ENCODE peak calls at places on chromosome 17, in six cellular contexts. D, U, M, K, Z and B are unnamed samples.

GRCh38 chr17:8846768-8847211 is 20.7 kb downstream of the PIK3R6 start:
- DNase-seq in D (no peak), Z (no peak), M (no peak), U (no peak), K (no peak), B (no peak)

GRCh38 chr17:13114601-13115024 is 96.8 kb upstream of the ELAC2 start:
- DNase-seq in D (no peak), M (no peak), K (no peak), U (no peak), Z (peak), B (no peak)

GRCh38 chr17:48915459-48916282 is 7.5 kb downstream of the UBE2Z start:
- DNase-seq in U (no peak), Z (no peak), K (no peak), D (peak), M (peak), B (no peak)

GRCh38 chr17:36485805-36486203 is 677 bp upstream of the ZNHIT3 start:
- DNase-seq in M (no peak), K (no peak), D (no peak), U (no peak), Z (no peak), B (no peak)

GRCh38 chr17:78748730-78749317 is 33.2 kb downstream of the CYTH1 start:
- DNase-seq in D (peak), Z (peak), K (peak), U (no peak), M (peak), B (no peak)

GRCh38 chr17:78384479-78385175 is 6.2 kb downstream of the PGS1 start:
- DNase-seq in U (no peak), K (no peak), D (no peak), M (no peak), Z (no peak), B (no peak)

GRCh38 chr17:59693582-59693981 is 13.6 kb downstream of the PTRH2 start:
- DNase-seq in Z (no peak), U (no peak), D (no peak), K (no peak), M (no peak), B (no peak)

GRCh38 chr17:5661486-5662125 is 77.3 kb upstream of the NLRP1 start:
- DNase-seq in U (no peak), D (no peak), M (no peak), K (no peak), Z (no peak), B (no peak)

GRCh38 chr17:9057310-9057709 is 36.0 kb downstream of the NTN1 start:
- DNase-seq in M (no peak), K (no peak), D (no peak), Z (no peak), U (no peak), B (no peak)

GRCh38 chr17:75693500-75694481 is 26.7 kb downstream of the SAP30BP start:
- DNase-seq in M (no peak), U (peak), K (peak), Z (peak), D (no peak), B (peak)

GRCh38 chr17:53792997-53793396 is 29.7 kb upstream of the KIF2B start:
- DNase-seq in K (no peak), M (no peak), D (no peak), U (no peak), Z (no peak), B (no peak)

GRCh38 chr17:35051183-35051578 is 12.3 kb downstream of the RFFL start:
- DNase-seq in Z (no peak), K (no peak), U (no peak), M (peak), D (peak), B (no peak)

GRCh38 chr17:3603870-3604259 is 5.3 kb downstream of the TRPV1 start:
- DNase-seq in Z (no peak), K (no peak), D (no peak), U (no peak), M (no peak), B (no peak)

GRCh38 chr17:78488867-78489634 is 88.1 kb downstream of the DNAH17 start:
- DNase-seq in U (no peak), Z (no peak), K (no peak), D (no peak), M (no peak), B (peak)

GRCh38 chr17:56424005-56424404 is 169.5 kb upstream of the NOG start:
- DNase-seq in U (no peak), M (no peak), D (no peak), K (no peak), Z (no peak), B (no peak)

GRCh38 chr17:62718420-62718819 is 89.7 kb downstream of the MARCHF10 start:
- DNase-seq in K (no peak), D (no peak), Z (no peak), U (no peak), M (no peak), B (no peak)

GRCh38 chr17:18984273-18985114 is 20.1 kb downstream of the FAM83G start:
- DNase-seq in K (no peak), M (no peak), D (no peak), U (no peak), Z (no peak), B (no peak)

GRCh38 chr17:75875940-75876189 is 2.5 kb downstream of the TRIM47 start:
- DNase-seq in U (peak), Z (no peak), D (no peak), M (no peak), K (no peak), B (no peak)

GRCh38 chr17:47400333-47400732 is 76.6 kb downstream of the EFCAB13 start:
- DNase-seq in D (no peak), Z (no peak), K (no peak), U (no peak), M (no peak), B (no peak)

GRCh38 chr17:61427567-61427966 is 24.7 kb upstream of the TBX4 start:
- DNase-seq in Z (no peak), D (no peak), U (no peak), K (no peak), M (no peak), B (no peak)

GRCh38 chr17:6548578-6549330 is 7.6 kb downstream of the PITPNM3 start:
- DNase-seq in D (no peak), M (no peak), U (no peak), Z (no peak), K (no peak), B (no peak)

GRCh38 chr17:75124041-75124818 is 7.3 kb downstream of the NT5C start:
- DNase-seq in D (peak), K (no peak), Z (peak), M (peak), U (no peak), B (no peak)

GRCh38 chr17:41160648-41161047 is at the start of gene KRTAP4-4:
- DNase-seq in U (no peak), Z (no peak), K (no peak), M (no peak), D (no peak), B (no peak)

GRCh38 chr17:30414486-30414885 is 35.8 kb downstream of the CPD start:
- DNase-seq in D (no peak), U (no peak), Z (no peak), K (no peak), M (no peak), B (no peak)

GRCh38 chr17:59167571-59168001 is 12.0 kb downstream of the PRR11 start:
- DNase-seq in K (no peak), Z (no peak), U (no peak), M (no peak), D (no peak), B (no peak)

GRCh38 chr17:79930077-79930785 is 91.0 kb upstream of the CBX4 start:
- DNase-seq in U (no peak), Z (no peak), M (no peak), D (no peak), K (no peak), B (no peak)

GRCh38 chr17:64004903-64005733 is 7.0 kb downstream of the PRR29 start:
- DNase-seq in D (no peak), M (no peak), K (peak), Z (no peak), U (no peak), B (no peak)

GRCh38 chr17:75109407-75110236 is at the start of gene ARMC7:
- DNase-seq in U (peak), M (peak), D (peak), K (peak), Z (peak), B (peak)

GRCh38 chr17:15368605-15369004 is 27.2 kb upstream of the TEKT3 start:
- DNase-seq in M (no peak), Z (no peak), D (no peak), K (no peak), U (no peak), B (no peak)

GRCh38 chr17:27868565-27868964 is 24.6 kb downstream of the LYRM9 start:
- DNase-seq in K (no peak), D (no peak), Z (no peak), M (no peak), U (no peak), B (no peak)

GRCh38 chr17:5467416-5467815 is 1.4 kb downstream of the DHX33 start:
- DNase-seq in U (no peak), Z (no peak), D (no peak), M (no peak), K (no peak), B (no peak)

GRCh38 chr17:57207396-57207795 is 48.9 kb upstream of the MSI2 start:
- DNase-seq in M (no peak), D (no peak), Z (no peak), U (no peak), K (no peak), B (no peak)

GRCh38 chr17:68431661-68432071 is 25.6 kb downstream of the WIPI1 start:
- DNase-seq in K (no peak), M (no peak), U (no peak), Z (no peak), D (no peak), B (no peak)

GRCh38 chr17:79525793-79526677 is 84.8 kb downstream of the RBFOX3 start:
- DNase-seq in D (no peak), M (no peak), U (no peak), K (no peak), Z (no peak), B (peak)

GRCh38 chr17:10114931-10115535 is 83.4 kb downstream of the GAS7 start:
- DNase-seq in D (peak), M (peak), U (peak), Z (peak), K (peak), B (peak)

GRCh38 chr17:14460502-14460901 is 159.6 kb downstream of the HS3ST3B1 start:
- DNase-seq in Z (no peak), D (no peak), K (no peak), M (no peak), U (no peak), B (no peak)

GRCh38 chr17:57623620-57624019 is 121.5 kb downstream of the CCDC182 start:
- DNase-seq in D (no peak), U (no peak), K (peak), Z (no peak), M (no peak), B (no peak)

GRCh38 chr17:27244481-27245223 is 49.3 kb upstream of the WSB1 start:
- DNase-seq in U (no peak), M (no peak), K (peak), D (no peak), Z (peak), B (peak)

GRCh38 chr17:3960764-3961163 is 3.5 kb downstream of the ATP2A3 start:
- DNase-seq in Z (no peak), M (no peak), U (no peak), K (peak), D (no peak), B (no peak)

GRCh38 chr17:20089795-20090547 is 80.8 kb downstream of the SPECC1 start:
- DNase-seq in M (no peak), U (no peak), D (no peak), K (no peak), Z (no peak), B (no peak)
- H3K27ac ChIP-seq in M (no peak), U (peak), D (no peak), K (no peak), Z (peak), B (no peak)

DNA sequence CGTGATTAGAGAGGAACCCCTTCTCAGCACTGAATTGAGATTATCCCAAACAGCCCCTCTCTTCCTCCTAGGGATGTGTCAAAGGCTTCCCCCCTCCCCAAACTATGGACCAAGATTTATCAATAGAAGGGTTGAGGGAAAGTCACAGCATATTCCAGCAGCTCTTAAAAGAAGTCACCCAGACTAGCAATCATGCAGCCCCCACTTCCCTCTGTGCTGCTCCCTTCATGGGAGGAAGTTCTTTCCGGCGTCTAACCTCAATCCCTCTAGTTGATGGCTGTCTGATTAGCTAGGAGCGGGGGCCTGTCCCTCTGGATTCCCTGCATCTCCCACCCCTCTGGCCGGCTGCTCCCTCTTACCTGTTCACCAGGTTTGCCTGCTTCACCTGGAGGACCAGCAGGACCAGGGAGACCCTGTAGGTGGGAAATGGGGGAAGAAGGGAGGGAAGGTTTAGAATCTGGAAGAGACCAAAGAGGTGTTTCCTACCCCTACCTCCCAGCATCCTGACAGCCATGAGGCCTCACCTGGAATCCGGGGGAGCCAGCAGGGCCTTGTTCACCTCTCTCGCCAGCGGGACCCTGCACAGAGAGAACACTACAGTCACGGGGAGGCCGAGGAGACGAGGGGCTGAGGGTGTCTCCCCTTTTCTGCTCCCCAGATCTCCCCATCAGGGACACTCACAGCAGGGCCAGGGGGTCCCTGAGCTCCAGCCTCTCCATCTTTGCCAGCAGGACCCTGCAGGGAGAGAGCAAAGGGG is 9.1 kb downstream of the COL1A1 start:
- DNase-seq in K (no peak), M (no peak), D (no peak), Z (no peak), U (no peak), B (no peak)
- H3K27ac ChIP-seq in K (no peak), M (no peak), D (no peak), Z (no peak), U (peak), B (no peak)

GRCh38 chr17:37506678-37507077 is 17.0 kb downstream of the DUSP14 start:
- DNase-seq in U (no peak), Z (no peak), M (no peak), D (no peak), K (no peak), B (no peak)
- H3K27ac ChIP-seq in U (no peak), Z (peak), M (no peak), D (no peak), K (no peak), B (no peak)

GRCh38 chr17:1420163-1420562 is 20.1 kb upstream of the YWHAE start:
- DNase-seq in Z (no peak), K (no peak), M (no peak), U (no peak), D (no peak), B (no peak)

GRCh38 chr17:1421470-1421869 is 21.4 kb upstream of the YWHAE start:
- DNase-seq in D (no peak), U (no peak), Z (no peak), K (no peak), M (no peak), B (no peak)

GRCh38 chr17:1420981-1421380 is 21.0 kb upstream of the YWHAE start:
- DNase-seq in M (no peak), D (no peak), K (no peak), U (no peak), Z (no peak), B (no peak)

GRCh38 chr17:1422907-1423306 is 22.9 kb upstream of the YWHAE start:
- DNase-seq in D (no peak), U (no peak), K (no peak), Z (no peak), M (no peak), B (no peak)

DNA sequence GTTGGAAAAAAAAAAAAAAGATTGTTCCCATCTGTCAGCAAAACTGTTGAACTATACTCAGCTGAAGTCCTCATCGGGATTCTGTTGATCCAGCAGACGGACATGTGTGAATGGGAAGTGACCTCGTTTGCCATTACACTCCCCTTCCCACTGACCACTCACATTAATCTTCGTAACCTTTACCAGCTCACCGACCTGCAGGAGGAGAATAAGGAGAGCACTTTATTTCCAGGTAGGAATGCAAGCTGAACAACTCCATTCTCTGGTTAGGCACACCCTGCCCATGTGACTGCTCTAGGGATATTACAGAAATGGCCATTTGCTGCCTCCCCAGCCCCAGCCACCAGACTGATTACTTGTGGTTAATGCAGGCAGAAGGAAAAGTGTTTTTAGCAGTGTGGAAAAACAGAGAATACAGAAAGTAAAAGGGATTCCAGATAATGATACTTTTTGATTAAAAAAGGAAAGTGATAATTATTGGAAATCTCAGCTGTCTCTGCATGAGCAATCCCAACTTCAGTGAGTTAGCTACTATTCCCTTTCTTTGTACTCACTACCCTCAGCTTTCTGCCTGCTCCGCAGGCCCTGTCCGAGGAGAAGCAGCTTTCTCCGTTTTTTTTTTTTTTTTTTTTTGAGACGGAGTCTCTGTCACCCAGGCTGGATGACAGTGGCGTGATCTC is 23.6 kb upstream of the YWHAE start:
- DNase-seq in Z (no peak), D (no peak), K (no peak), U (no peak), M (no peak), B (no peak)
- H3K27ac ChIP-seq in Z (peak), D (no peak), K (peak), U (no peak), M (no peak), B (no peak)

DNA sequence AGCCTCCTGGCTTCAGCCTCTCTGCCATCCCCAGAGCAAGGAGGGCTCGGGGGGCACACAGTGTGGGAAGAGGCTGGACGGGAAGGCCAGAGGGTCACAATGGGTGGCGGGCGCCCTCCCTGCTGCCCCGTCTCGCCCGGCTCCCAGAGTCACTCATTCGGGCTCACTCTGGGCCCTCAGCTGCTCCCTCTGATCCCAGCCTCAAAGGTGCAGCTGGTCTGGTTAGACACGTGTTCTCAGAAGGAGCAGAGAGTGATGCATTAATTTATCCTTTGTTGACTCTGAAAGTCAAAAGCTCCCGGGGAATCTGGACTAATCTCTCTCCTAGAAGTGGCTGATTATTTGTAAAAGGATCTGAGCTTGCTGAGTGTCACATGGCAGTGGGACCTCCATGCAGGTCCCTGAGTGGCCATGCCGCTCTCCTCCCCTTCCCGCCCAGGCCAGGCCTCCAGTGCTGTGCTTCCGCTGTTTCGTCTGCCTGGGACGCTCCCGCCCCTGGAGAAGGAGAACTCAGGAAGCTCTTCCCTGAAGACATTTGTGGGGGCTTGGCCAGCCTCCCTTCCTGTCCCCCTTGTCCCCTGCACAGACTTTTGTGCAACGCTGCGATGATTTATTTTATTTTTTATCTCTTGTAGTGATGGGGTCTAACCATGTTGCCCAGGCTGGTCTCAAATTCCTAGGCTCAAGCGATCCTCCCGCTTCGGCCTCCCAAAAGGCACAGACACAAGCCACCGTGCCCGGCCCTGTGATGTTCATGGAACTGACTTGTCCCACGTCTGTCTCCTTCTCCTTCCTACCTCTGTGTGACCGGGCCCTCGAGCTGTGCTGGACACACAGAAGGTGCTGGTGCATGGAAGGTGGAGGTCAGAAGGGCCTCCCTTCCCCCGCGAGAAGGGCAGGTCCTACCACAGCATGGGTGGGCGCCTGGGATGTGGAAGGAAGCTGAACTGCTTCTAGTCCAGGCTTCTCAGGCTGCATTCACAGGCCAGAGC is 87.8 kb downstream of the SEC14L1 start:
- DNase-seq in Z (no peak), U (no peak), M (no peak), K (peak), D (no peak), B (no peak)
- H3K27ac ChIP-seq in Z (peak), U (no peak), M (no peak), K (no peak), D (no peak), B (no peak)